ENCODE peak calls at places on chromosomes 16 and 17, in seven cellular contexts. One of them, this sample, is unnamed.

GRCh38 chr16:70438983-70439862 is at the start of gene ST3GAL2:
- DNase-seq in natural killer cell: peak; percentile 85
- DNase-seq in neural progenitor cell: peak; percentile 100
- DNase-seq in ovary: peak; percentile 95
- DNase-seq in B cell: peak; percentile 95
- DNase-seq in HFF-Myc: peak; percentile 67
- DNase-seq in colonic mucosa: peak; percentile 94
- DNase-seq in this sample: peak; percentile 85

GRCh38 chr17:41301916-41302901 is at the start of gene KRTAP29-1:
- DNase-seq in colonic mucosa: no peak
- DNase-seq in B cell: no peak
- DNase-seq in natural killer cell: no peak
- DNase-seq in neural progenitor cell: no peak
- DNase-seq in HFF-Myc: no peak
- DNase-seq in ovary: no peak
- DNase-seq in this sample: no peak

GRCh38 chr17:76390003-76390421 is 5.6 kb downstream of the SPHK1 start:
- DNase-seq in ovary: no peak
- DNase-seq in neural progenitor cell: no peak
- DNase-seq in B cell: no peak
- DNase-seq in colonic mucosa: no peak
- DNase-seq in natural killer cell: no peak
- DNase-seq in HFF-Myc: no peak
- DNase-seq in this sample: no peak

GRCh38 chr17:14299261-14300093 is 1.4 kb upstream of the HS3ST3B1 start:
- DNase-seq in ovary: peak; percentile 54
- DNase-seq in colonic mucosa: peak; percentile 29
- DNase-seq in natural killer cell: peak; percentile 46
- DNase-seq in B cell: no peak
- DNase-seq in neural progenitor cell: peak; percentile 78
- DNase-seq in HFF-Myc: no peak
- DNase-seq in this sample: no peak

GRCh38 chr16:22967696-22968095 is 153.7 kb downstream of the HS3ST2 start:
- DNase-seq in B cell: no peak
- DNase-seq in natural killer cell: no peak
- DNase-seq in neural progenitor cell: no peak
- DNase-seq in ovary: no peak
- DNase-seq in colonic mucosa: no peak
- DNase-seq in HFF-Myc: no peak
- DNase-seq in this sample: no peak

GRCh38 chr16:2928796-2929195 is 17.1 kb downstream of the FLYWCH1 start:
- DNase-seq in natural killer cell: no peak
- DNase-seq in HFF-Myc: no peak
- DNase-seq in neural progenitor cell: no peak
- DNase-seq in colonic mucosa: no peak
- DNase-seq in ovary: no peak
- DNase-seq in B cell: no peak
- DNase-seq in this sample: no peak

GRCh38 chr17:35931794-35932419 is 1.3 kb upstream of the RDM1 start:
- DNase-seq in neural progenitor cell: no peak
- DNase-seq in ovary: no peak
- DNase-seq in natural killer cell: no peak
- DNase-seq in HFF-Myc: no peak
- DNase-seq in colonic mucosa: no peak
- DNase-seq in B cell: no peak
- DNase-seq in this sample: no peak

GRCh38 chr17:49967621-49968379 is 1.2 kb upstream of the DLX4 start:
- DNase-seq in neural progenitor cell: no peak
- DNase-seq in B cell: no peak
- DNase-seq in HFF-Myc: no peak
- DNase-seq in ovary: no peak
- DNase-seq in colonic mucosa: no peak
- DNase-seq in natural killer cell: no peak
- DNase-seq in this sample: no peak

GRCh38 chr17:50276588-50277356 is 2.5 kb downstream of the TMEM92 start:
- DNase-seq in colonic mucosa: no peak
- DNase-seq in natural killer cell: no peak
- DNase-seq in B cell: no peak
- DNase-seq in neural progenitor cell: no peak
- DNase-seq in ovary: no peak
- DNase-seq in HFF-Myc: no peak
- DNase-seq in this sample: no peak

GRCh38 chr16:28981517-28981916 is 3.3 kb upstream of the LAT start:
- DNase-seq in colonic mucosa: peak; percentile 52
- DNase-seq in natural killer cell: no peak
- DNase-seq in ovary: no peak
- DNase-seq in neural progenitor cell: peak; percentile 29
- DNase-seq in B cell: no peak
- DNase-seq in HFF-Myc: no peak
- DNase-seq in this sample: no peak

GRCh38 chr17:17225901-17226300 is 11.1 kb downstream of the FLCN start:
- DNase-seq in B cell: no peak
- DNase-seq in colonic mucosa: no peak
- DNase-seq in neural progenitor cell: no peak
- DNase-seq in ovary: no peak
- DNase-seq in HFF-Myc: no peak
- DNase-seq in natural killer cell: no peak
- DNase-seq in this sample: no peak

GRCh38 chr16:72371307-72372081 is 199.5 kb upstream of the PMFBP1 start:
- DNase-seq in HFF-Myc: peak; percentile 20
- DNase-seq in B cell: no peak
- DNase-seq in natural killer cell: no peak
- DNase-seq in neural progenitor cell: peak; percentile 83
- DNase-seq in colonic mucosa: no peak
- DNase-seq in ovary: no peak
- DNase-seq in this sample: no peak

GRCh38 chr16:8764486-8765250 is 32.8 kb downstream of the TMEM186 start:
- DNase-seq in ovary: no peak
- DNase-seq in neural progenitor cell: no peak
- DNase-seq in HFF-Myc: no peak
- DNase-seq in B cell: no peak
- DNase-seq in natural killer cell: no peak
- DNase-seq in colonic mucosa: no peak
- DNase-seq in this sample: no peak

GRCh38 chr17:40281663-40282062 is 6.0 kb upstream of the CDC6 start:
- DNase-seq in HFF-Myc: no peak
- DNase-seq in natural killer cell: no peak
- DNase-seq in ovary: no peak
- DNase-seq in colonic mucosa: no peak
- DNase-seq in neural progenitor cell: no peak
- DNase-seq in B cell: no peak
- DNase-seq in this sample: no peak

GRCh38 chr17:40287159-40287493 is 553 bp upstream of the CDC6 start:
- DNase-seq in neural progenitor cell: no peak
- DNase-seq in B cell: no peak
- DNase-seq in natural killer cell: no peak
- DNase-seq in ovary: no peak
- DNase-seq in colonic mucosa: no peak
- DNase-seq in HFF-Myc: no peak
- DNase-seq in this sample: no peak

GRCh38 chr17:40286473-40286872 is 1.2 kb upstream of the CDC6 start:
- DNase-seq in colonic mucosa: no peak
- DNase-seq in B cell: no peak
- DNase-seq in ovary: no peak
- DNase-seq in natural killer cell: no peak
- DNase-seq in HFF-Myc: no peak
- DNase-seq in neural progenitor cell: no peak
- DNase-seq in this sample: no peak

GRCh38 chr17:40283662-40284061 is 4.0 kb upstream of the CDC6 start:
- DNase-seq in HFF-Myc: no peak
- DNase-seq in colonic mucosa: peak; percentile 40
- DNase-seq in ovary: no peak
- DNase-seq in neural progenitor cell: no peak
- DNase-seq in natural killer cell: no peak
- DNase-seq in B cell: no peak
- DNase-seq in this sample: peak; percentile 50

DNA sequence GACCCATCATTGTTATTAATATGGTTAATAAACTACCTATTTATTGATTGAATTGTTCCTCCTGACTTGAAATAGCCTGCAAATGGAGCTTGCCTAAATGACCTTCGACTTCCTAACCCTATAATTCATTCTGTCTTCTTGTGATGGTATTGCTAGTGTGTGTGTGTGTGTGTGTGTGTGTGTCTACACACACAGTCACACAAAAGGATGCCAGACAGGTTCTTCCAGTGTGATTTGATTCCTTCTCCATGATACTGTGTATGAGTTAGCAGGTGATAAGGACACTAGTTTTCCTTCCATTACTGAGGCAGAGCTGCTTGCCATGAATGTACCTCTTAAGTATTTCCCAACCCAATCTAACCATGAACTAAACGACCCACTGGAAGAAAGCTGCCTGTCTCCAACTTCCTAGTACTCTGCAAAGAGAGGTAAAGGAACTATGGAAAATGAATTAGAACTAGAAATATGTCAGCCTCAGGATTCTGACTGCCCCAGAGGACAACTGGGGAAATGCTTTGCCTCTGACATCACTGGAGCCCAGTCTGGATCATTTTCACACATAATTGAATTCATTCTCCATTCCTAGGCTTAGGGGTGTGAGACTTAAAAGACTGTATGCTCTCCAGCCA is 3.5 kb upstream of the CDC6 start:
- DNase-seq in B cell: no peak
- DNase-seq in natural killer cell: no peak
- DNase-seq in ovary: no peak
- DNase-seq in colonic mucosa: peak; percentile 69
- DNase-seq in HFF-Myc: no peak
- DNase-seq in neural progenitor cell: no peak
- DNase-seq in this sample: peak; percentile 49
- TF ChIP-seq CTCF in B cell: no peak
- TF ChIP-seq CTCF in natural killer cell: no peak
- TF ChIP-seq CTCF in ovary: no peak
- TF ChIP-seq CTCF in colonic mucosa: no peak
- TF ChIP-seq CTCF in HFF-Myc: peak; percentile 14
- TF ChIP-seq CTCF in neural progenitor cell: no peak
- TF ChIP-seq CTCF in this sample: peak; percentile 21

DNA sequence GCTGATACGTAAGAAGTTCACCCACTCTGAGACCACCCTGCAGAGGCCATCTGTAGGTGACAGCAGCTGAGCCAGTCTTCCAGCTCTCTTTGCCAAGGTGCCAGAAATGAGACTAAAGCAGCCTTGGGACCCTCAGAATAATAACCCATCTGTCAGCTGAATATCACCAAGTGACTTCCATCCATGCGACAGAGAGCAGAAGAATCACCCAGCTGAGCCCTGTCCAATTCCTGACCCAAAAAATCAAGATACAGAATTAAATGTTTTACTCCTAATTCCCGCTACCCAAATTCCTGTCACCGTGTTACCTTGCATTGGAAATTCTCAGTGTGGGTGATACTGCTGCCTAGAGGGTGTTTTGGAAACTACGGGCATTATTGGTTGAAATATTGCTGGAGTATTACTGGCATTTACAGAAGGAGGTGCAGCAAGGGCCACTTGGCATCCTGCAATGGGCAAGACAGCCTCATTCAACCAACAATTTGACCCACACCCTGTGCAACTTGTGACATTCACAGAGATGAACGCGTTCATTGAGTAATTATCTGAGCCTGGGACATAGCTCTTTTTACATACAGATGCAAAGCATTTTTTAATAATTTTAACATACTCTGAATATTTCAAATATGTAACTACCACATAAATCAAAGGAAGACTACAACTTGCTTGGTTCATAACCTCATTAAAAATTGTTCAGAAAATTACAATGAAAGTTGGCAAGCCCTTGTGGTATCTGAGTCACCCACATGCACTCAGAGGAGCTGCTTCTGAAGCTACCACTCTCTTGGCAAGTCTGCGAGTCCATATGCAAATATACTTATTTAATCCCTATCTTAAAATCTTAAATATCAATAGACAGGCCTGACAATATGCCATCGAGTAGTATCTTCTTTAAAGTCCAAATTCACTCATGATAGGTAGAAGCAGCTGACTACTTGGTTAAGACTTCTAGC is 126.6 kb downstream of the C16orf95 start:
- DNase-seq in colonic mucosa: no peak
- DNase-seq in natural killer cell: no peak
- DNase-seq in B cell: no peak
- DNase-seq in neural progenitor cell: no peak
- DNase-seq in HFF-Myc: no peak
- DNase-seq in ovary: no peak
- DNase-seq in this sample: no peak
- TF ChIP-seq CTCF in colonic mucosa: no peak
- TF ChIP-seq CTCF in natural killer cell: no peak
- TF ChIP-seq CTCF in B cell: no peak
- TF ChIP-seq CTCF in neural progenitor cell: peak; percentile 52
- TF ChIP-seq CTCF in HFF-Myc: no peak
- TF ChIP-seq CTCF in ovary: no peak
- TF ChIP-seq CTCF in this sample: no peak

DNA sequence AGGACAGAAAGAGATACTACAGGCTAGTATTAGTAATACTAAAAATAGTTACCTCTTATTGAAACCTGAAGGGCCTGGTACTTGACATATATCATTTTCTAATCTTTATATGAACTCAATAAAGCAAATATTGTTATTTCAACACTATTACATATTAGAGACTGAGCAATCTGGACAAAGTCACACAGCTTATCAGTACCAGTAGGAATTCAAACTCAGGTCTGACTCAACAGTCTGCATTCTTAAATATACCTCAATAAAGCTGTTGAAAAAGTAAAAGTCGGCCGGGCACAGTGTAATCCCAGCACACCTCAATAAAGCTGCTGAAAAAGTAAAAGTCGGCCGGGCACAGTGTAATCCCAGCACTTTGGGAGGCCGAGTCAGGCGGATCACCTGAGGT is 67.4 kb downstream of the KANSL1 start:
- DNase-seq in natural killer cell: no peak
- DNase-seq in colonic mucosa: no peak
- DNase-seq in B cell: no peak
- DNase-seq in neural progenitor cell: no peak
- DNase-seq in ovary: no peak
- DNase-seq in HFF-Myc: no peak
- DNase-seq in this sample: no peak
- TF ChIP-seq CTCF in natural killer cell: no peak
- TF ChIP-seq CTCF in colonic mucosa: no peak
- TF ChIP-seq CTCF in B cell: no peak
- TF ChIP-seq CTCF in neural progenitor cell: no peak
- TF ChIP-seq CTCF in ovary: no peak
- TF ChIP-seq CTCF in HFF-Myc: no peak
- TF ChIP-seq CTCF in this sample: no peak

GRCh38 chr16:83717308-83717707 is 90.5 kb upstream of the HSBP1 start:
- DNase-seq in neural progenitor cell: peak; percentile 57
- DNase-seq in colonic mucosa: no peak
- DNase-seq in HFF-Myc: no peak
- DNase-seq in ovary: no peak
- DNase-seq in natural killer cell: no peak
- DNase-seq in B cell: no peak
- DNase-seq in this sample: no peak
- TF ChIP-seq CTCF in neural progenitor cell: peak; percentile 60
- TF ChIP-seq CTCF in colonic mucosa: no peak
- TF ChIP-seq CTCF in HFF-Myc: no peak
- TF ChIP-seq CTCF in ovary: no peak
- TF ChIP-seq CTCF in natural killer cell: no peak
- TF ChIP-seq CTCF in B cell: no peak
- TF ChIP-seq CTCF in this sample: no peak

This sample was measured in AG09319.